ENCODE peak calls at places on chromosomes 6 and 20, in seven cellular contexts. Y is SJSA1; I is small intestine; W is tibial nerve; Z is AG04450; T is adrenal gland; M is CD4-positive, alpha-beta T cell. U is an unnamed sample. For H3K9me3, the result is how much of the 10 kb centered on the place peaks cover.

GRCh38 chr6:16769131-16769985 is 8.1 kb upstream of the ATXN1 start:
- DNase-seq in Y (peak), I (peak), W (no peak), Z (no peak), T (peak), M (peak), U (peak)

GRCh38 chr6:28490191-28490890 is 25.3 kb downstream of the GPX6 start:
- DNase-seq in Y (no peak), I (no peak), W (no peak), Z (no peak), T (no peak), M (no peak), U (no peak)

GRCh38 chr6:44257007-44257752 is at the start of gene SLC35B2:
- DNase-seq in Y (peak), I (peak), W (peak), Z (no peak), T (peak), M (peak), U (peak)

GRCh38 chr6:13814176-13814937 is at the start of gene MCUR1:
- DNase-seq in Y (peak), I (peak), W (peak), Z (peak), T (peak), M (peak), U (peak)

GRCh38 chr20:1800777-1801176 is 94.4 kb upstream of the SIRPA start:
- DNase-seq in Y (no peak), I (no peak), W (no peak), Z (no peak), T (no peak), M (no peak), U (no peak)

GRCh38 chr6:32047084-32047478 is 8.9 kb downstream of the CYP21A2 start:
- DNase-seq in Y (no peak), I (no peak), W (peak), Z (no peak), T (peak), M (no peak), U (no peak)

GRCh38 chr6:42659806-42660205 is 62.6 kb downstream of the PRPH2 start:
- DNase-seq in Y (no peak), I (no peak), W (no peak), Z (no peak), T (no peak), M (no peak), U (no peak)

GRCh38 chr6:56021943-56022342 is 146.6 kb upstream of the BMP5 start:
- DNase-seq in Y (peak), I (no peak), W (no peak), Z (no peak), T (no peak), M (no peak), U (no peak)

GRCh38 chr20:51272392-51272791 is 249.5 kb upstream of the KCNG1 start:
- DNase-seq in Y (no peak), I (no peak), W (no peak), Z (peak), T (no peak), M (no peak), U (no peak)

GRCh38 chr6:18147160-18147559 is 7.7 kb downstream of the TPMT start:
- DNase-seq in Y (no peak), I (peak), W (no peak), Z (no peak), T (no peak), M (no peak), U (no peak)

GRCh38 chr6:26105842-26106241 is 18.6 kb downstream of the HFE start:
- DNase-seq in Y (no peak), I (no peak), W (no peak), Z (no peak), T (no peak), M (no peak), U (no peak)

GRCh38 chr20:62584671-62585512 is 57.4 kb upstream of the SLCO4A1 start:
- DNase-seq in Y (no peak), I (no peak), W (no peak), Z (no peak), T (no peak), M (no peak), U (no peak)

GRCh38 chr6:123182998-123183397 is 187.0 kb downstream of the CLVS2 start:
- DNase-seq in Y (no peak), I (no peak), W (no peak), Z (no peak), T (no peak), M (no peak), U (no peak)
- H3K9me3 ChIP-seq in Y (under half), I (under half), W (under half), Z (under half), T (under half), M (under half), U (under half)

DNA sequence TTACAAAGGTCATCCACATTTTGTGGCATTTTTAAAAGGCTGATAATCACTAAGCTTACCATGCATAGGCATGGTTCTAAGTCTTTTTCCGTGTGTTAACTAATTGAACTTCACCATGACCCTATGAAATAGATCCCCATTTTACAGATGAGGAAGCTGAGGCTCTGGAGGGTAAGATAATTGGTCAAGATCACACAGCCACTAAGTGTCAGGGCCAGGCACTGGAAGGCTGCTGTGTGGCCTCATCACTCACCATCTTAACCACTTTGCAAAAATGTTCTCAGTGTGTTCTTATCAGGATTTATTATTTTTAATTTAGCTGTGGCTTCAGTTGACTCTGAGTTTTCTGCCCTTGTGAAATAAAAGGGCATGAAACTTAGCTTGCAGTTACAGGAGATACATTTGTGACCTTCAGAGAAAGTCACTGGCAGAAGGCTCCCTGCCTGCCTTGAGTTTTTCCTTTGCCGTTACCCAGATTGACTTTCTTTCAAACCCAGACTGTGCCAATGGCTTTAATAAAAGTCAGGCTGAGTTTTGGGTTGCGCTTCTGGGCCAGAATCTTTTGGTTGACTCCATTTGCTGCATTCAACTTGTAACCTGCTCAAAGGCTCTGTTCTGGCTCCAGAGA is 82.0 kb downstream of the EZR start:
- DNase-seq in Y (no peak), I (no peak), W (no peak), Z (no peak), T (peak), M (no peak), U (no peak)
- H3K9me3 ChIP-seq in Y (under half), I (under half), W (under half), Z (under half), T (under half), M (under half), U (under half)

DNA sequence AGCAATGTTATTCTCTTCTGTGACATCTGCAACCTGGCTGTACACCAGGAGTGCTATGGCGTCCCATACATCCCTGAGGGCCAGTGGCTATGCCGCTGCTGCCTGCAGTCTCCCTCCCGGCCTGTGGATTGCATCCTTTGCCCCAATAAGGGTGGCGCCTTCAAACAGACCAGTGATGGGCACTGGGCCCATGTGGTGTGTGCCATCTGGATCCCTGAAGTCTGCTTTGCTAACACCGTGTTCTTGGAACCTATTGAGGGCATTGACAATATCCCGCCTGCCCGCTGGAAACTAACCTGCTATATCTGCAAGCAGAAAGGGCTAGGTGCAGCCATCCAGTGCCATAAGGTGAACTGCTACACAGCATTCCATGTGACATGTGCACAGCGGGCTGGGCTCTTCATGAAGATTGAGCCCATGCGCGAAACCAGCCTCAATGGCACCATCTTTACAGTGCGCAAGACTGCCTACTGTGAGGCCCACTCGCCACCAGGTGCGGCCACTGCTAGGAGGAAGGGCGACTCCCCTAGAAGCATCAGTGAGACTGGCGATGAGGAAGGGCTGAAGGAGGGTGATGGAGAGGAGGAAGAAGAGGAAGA is 4.6 kb downstream of the BRPF3 start:
- DNase-seq in Y (no peak), I (no peak), W (no peak), Z (no peak), T (no peak), M (no peak), U (no peak)
- H3K9me3 ChIP-seq in Y (under half), I (under half), W (under half), Z (under half), T (under half), M (under half), U (under half)

DNA sequence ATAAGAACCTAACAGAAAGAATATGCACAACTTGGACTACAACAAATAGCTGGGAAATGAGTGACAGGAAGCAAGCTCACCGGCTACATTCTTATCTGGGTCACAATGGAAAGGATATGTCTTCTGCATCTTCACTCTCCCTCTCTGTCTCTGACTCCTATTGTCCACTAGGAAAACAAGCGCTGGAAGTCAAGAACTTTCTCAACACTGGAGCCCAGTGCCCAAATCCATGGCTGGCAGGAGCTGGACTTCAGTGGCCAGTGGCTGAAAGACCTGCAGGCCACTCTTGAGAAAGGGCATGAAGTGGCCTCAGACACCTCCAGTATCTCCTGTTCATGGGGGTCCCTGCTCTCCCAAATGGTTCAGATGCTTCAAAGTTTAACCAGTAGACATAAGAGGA is 62.0 kb downstream of the FAM50B start:
- DNase-seq in Y (no peak), I (no peak), W (no peak), Z (no peak), T (no peak), M (no peak), U (no peak)
- H3K9me3 ChIP-seq in Y (under half), I (under half), W (under half), Z (under half), T (under half), M (under half), U (under half)

DNA sequence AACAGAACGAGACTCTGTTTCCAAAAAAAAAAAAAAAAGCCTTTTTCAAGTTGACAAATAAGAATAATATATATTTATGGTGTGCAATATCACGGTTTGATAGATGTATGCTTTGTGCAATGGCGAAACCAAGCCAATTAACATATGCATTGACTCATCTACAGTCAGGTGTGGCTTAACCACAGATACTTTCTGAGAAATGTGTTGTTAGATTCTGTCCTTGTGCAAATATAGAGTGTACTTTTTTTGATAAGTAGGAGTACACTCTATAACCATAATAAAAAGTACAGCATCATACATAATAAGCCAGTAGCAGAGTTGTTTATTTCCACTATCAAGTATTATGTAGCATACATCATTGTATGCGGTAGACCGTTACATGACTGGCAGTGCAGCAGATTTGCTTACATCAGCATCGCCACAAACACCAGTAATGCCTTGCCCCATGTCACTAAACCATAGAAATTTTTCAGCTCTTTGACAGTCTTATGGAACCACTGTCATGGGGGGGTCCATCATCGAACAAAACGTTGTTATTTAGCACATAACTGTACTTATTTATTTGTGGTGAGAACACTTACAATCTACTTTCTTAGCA is 59.2 kb downstream of the TMEM170B start:
- DNase-seq in Y (no peak), I (no peak), W (no peak), Z (no peak), T (no peak), M (no peak), U (no peak)
- H3K9me3 ChIP-seq in Y (under half), I (under half), W (under half), Z (under half), T (under half), M (under half), U (under half)

GRCh38 chr6:119514355-119514754 is 164.8 kb upstream of the MAN1A1 start:
- DNase-seq in Y (no peak), I (no peak), W (no peak), Z (no peak), T (no peak), M (no peak), U (no peak)
- H3K9me3 ChIP-seq in Y (under half), I (under half), W (under half), Z (under half), T (under half), M (under half), U (under half)

GRCh38 chr20:59611286-59611685 is 6.9 kb downstream of the PHACTR3 start:
- DNase-seq in Y (no peak), I (no peak), W (no peak), Z (no peak), T (peak), M (no peak), U (no peak)
- H3K9me3 ChIP-seq in Y (under half), I (under half), W (under half), Z (under half), T (under half), M (under half), U (under half)

DNA sequence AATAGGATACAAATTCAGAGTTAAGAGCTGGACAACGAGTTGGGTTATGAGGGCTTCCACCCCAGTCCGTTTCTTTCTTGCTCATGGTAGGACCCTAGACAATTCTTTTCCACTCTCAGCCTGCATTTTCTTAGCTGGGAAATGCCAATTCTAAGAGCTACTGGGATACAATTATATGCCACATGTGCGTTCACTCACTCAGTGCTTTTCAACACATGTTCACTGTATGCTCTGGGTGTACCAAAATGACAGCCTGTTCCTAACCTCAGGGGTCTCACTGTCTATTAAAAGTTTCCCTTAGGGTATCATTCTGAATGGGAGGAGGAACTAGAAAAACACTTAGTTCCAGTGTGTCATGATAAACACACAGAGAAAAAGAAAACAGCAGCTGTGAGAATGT is 505 bp upstream of the DEFB115 start:
- DNase-seq in Y (no peak), I (no peak), W (no peak), Z (no peak), T (no peak), M (no peak), U (no peak)
- H3K9me3 ChIP-seq in Y (under half), I (under half), W (under half), Z (under half), T (under half), M (under half), U (under half)

GRCh38 chr20:55424446-55424845 is 580.9 kb downstream of the CBLN4 start:
- DNase-seq in Y (no peak), I (no peak), W (no peak), Z (no peak), T (no peak), M (no peak), U (no peak)

GRCh38 chr20:55424968-55425367 is 580.4 kb downstream of the CBLN4 start:
- DNase-seq in Y (no peak), I (no peak), W (no peak), Z (no peak), T (no peak), M (no peak), U (no peak)
- H3K9me3 ChIP-seq in Y (under half), I (under half), W (under half), Z (under half), T (under half), M (under half), U (under half)